ENCODE peak calls at places on chromosomes 16 and 17, in five cellular contexts. Z, M, B, Q and L are unnamed samples.

GRCh38 chr16:3131755-3132377 is 3.0 kb upstream of the ZNF213 start:
- DNase-seq in Z (no peak), M (no peak), B (no peak), Q (peak), L (no peak)

GRCh38 chr17:81885869-81886548 is 5.4 kb downstream of the ALYREF start:
- DNase-seq in Z (no peak), M (no peak), B (no peak), Q (no peak), L (no peak)

GRCh38 chr16:57930533-57930932 is 40.4 kb downstream of the CNGB1 start:
- DNase-seq in Z (no peak), M (no peak), B (no peak), Q (no peak), L (no peak)

GRCh38 chr17:64056269-64057005 is 36.0 kb upstream of the ICAM2 start:
- DNase-seq in Z (no peak), M (no peak), B (no peak), Q (no peak), L (no peak)

GRCh38 chr17:19337712-19338023 is 24.9 kb downstream of the B9D1 start:
- DNase-seq in Z (no peak), M (no peak), B (no peak), Q (no peak), L (no peak)

GRCh38 chr16:67645397-67646121 is 615 bp downstream of the CARMIL2 start:
- DNase-seq in Z (no peak), M (no peak), B (no peak), Q (no peak), L (no peak)

GRCh38 chr16:74999683-75000480 is 1.1 kb downstream of the ZNRF1 start:
- DNase-seq in Z (no peak), M (peak), B (no peak), Q (peak), L (no peak)

GRCh38 chr17:32590974-32591373 is 104.2 kb downstream of the CDK5R1 start:
- DNase-seq in Z (no peak), M (peak), B (no peak), Q (no peak), L (no peak)

GRCh38 chr17:79272666-79273219 is 198.1 kb downstream of the ENGASE start:
- DNase-seq in Z (no peak), M (no peak), B (no peak), Q (no peak), L (no peak)

GRCh38 chr16:84075376-84075775 is 32.8 kb upstream of the SLC38A8 start:
- DNase-seq in Z (no peak), M (no peak), B (no peak), Q (no peak), L (no peak)

GRCh38 chr17:48718162-48718780 is 4.0 kb downstream of the PRAC1 start:
- DNase-seq in Z (no peak), M (no peak), B (no peak), Q (no peak), L (no peak)

GRCh38 chr16:14215941-14216340 is 144.8 kb downstream of the MRTFB start:
- DNase-seq in Z (no peak), M (no peak), B (no peak), Q (no peak), L (no peak)

GRCh38 chr17:27236710-27237315 is 57.1 kb upstream of the WSB1 start:
- DNase-seq in Z (no peak), M (peak), B (peak), Q (peak), L (no peak)

GRCh38 chr17:45900723-45901415 is 6.5 kb downstream of the MAPT start:
- DNase-seq in Z (no peak), M (no peak), B (no peak), Q (no peak), L (no peak)

GRCh38 chr17:80426671-80427326 is 11.8 kb downstream of the ENDOV start:
- DNase-seq in Z (peak), M (peak), B (peak), Q (peak), L (peak)

GRCh38 chr17:79803997-79804855 is 7.3 kb upstream of the CBX8 start:
- DNase-seq in Z (no peak), M (no peak), B (peak), Q (no peak), L (no peak)

GRCh38 chr17:44086364-44087311 is 16.1 kb downstream of the G6PC3 start:
- DNase-seq in Z (peak), M (peak), B (peak), Q (peak), L (no peak)